ENCODE peak calls at places on chromosomes 12 and 14, in ten cellular contexts. One of them, this sample, is unnamed.

GRCh38 chr12:52735816-52736632 is 32.7 kb upstream of the KRT77 start:
- DNase-seq in MM.1S: no peak
- DNase-seq in psoas muscle: no peak
- DNase-seq in testis: no peak
- DNase-seq in fibroblast of lung: no peak
- DNase-seq in lower lobe of right lung: no peak
- DNase-seq in OCI-LY7: no peak
- DNase-seq in osteoblast: no peak
- DNase-seq in cardiac muscle cell: no peak
- DNase-seq in thoracic aorta: no peak
- DNase-seq in this sample: no peak

GRCh38 chr12:10372534-10372931 is 17.3 kb downstream of the KLRK1 start:
- DNase-seq in lower lobe of right lung: no peak
- DNase-seq in thoracic aorta: no peak
- DNase-seq in OCI-LY7: no peak
- DNase-seq in cardiac muscle cell: no peak
- DNase-seq in MM.1S: no peak
- DNase-seq in fibroblast of lung: no peak
- DNase-seq in testis: no peak
- DNase-seq in psoas muscle: no peak
- DNase-seq in osteoblast: no peak
- DNase-seq in this sample: no peak

GRCh38 chr12:52496590-52497071 is 3.6 kb upstream of the KRT6A start:
- DNase-seq in osteoblast: peak; percentile 80
- DNase-seq in MM.1S: no peak
- DNase-seq in lower lobe of right lung: no peak
- DNase-seq in cardiac muscle cell: peak; percentile 75
- DNase-seq in testis: peak; percentile 38
- DNase-seq in OCI-LY7: no peak
- DNase-seq in psoas muscle: no peak
- DNase-seq in fibroblast of lung: peak; percentile 2
- DNase-seq in thoracic aorta: no peak
- DNase-seq in this sample: no peak

GRCh38 chr14:52802597-52802996 is 11.2 kb upstream of the GNPNAT1 start:
- DNase-seq in psoas muscle: no peak
- DNase-seq in OCI-LY7: no peak
- DNase-seq in testis: no peak
- DNase-seq in thoracic aorta: no peak
- DNase-seq in osteoblast: peak; percentile 89
- DNase-seq in lower lobe of right lung: no peak
- DNase-seq in cardiac muscle cell: no peak
- DNase-seq in MM.1S: no peak
- DNase-seq in fibroblast of lung: peak; percentile 80
- DNase-seq in this sample: no peak

GRCh38 chr12:132227782-132228417 is 83.6 kb downstream of the NOC4L start:
- DNase-seq in psoas muscle: no peak
- DNase-seq in thoracic aorta: no peak
- DNase-seq in testis: no peak
- DNase-seq in OCI-LY7: no peak
- DNase-seq in MM.1S: no peak
- DNase-seq in fibroblast of lung: no peak
- DNase-seq in lower lobe of right lung: no peak
- DNase-seq in osteoblast: no peak
- DNase-seq in cardiac muscle cell: no peak
- DNase-seq in this sample: no peak

GRCh38 chr14:78007160-78007559 is 163.0 kb upstream of the NRXN3 start:
- DNase-seq in fibroblast of lung: no peak
- DNase-seq in cardiac muscle cell: peak; percentile 49
- DNase-seq in psoas muscle: no peak
- DNase-seq in OCI-LY7: no peak
- DNase-seq in testis: no peak
- DNase-seq in osteoblast: no peak
- DNase-seq in MM.1S: no peak
- DNase-seq in thoracic aorta: no peak
- DNase-seq in lower lobe of right lung: no peak
- DNase-seq in this sample: no peak

GRCh38 chr12:41213648-41214047 is 25.5 kb downstream of the PDZRN4 start:
- DNase-seq in thoracic aorta: no peak
- DNase-seq in cardiac muscle cell: no peak
- DNase-seq in OCI-LY7: no peak
- DNase-seq in testis: no peak
- DNase-seq in fibroblast of lung: no peak
- DNase-seq in lower lobe of right lung: no peak
- DNase-seq in osteoblast: no peak
- DNase-seq in psoas muscle: no peak
- DNase-seq in MM.1S: no peak
- DNase-seq in this sample: no peak

GRCh38 chr12:123743002-123743401 is 19.1 kb upstream of the DNAH10 start:
- DNase-seq in lower lobe of right lung: no peak
- DNase-seq in fibroblast of lung: no peak
- DNase-seq in testis: no peak
- DNase-seq in OCI-LY7: no peak
- DNase-seq in cardiac muscle cell: no peak
- DNase-seq in psoas muscle: peak; percentile 54
- DNase-seq in osteoblast: no peak
- DNase-seq in MM.1S: no peak
- DNase-seq in thoracic aorta: no peak
- DNase-seq in this sample: no peak

GRCh38 chr12:43766291-43766690 is 7.5 kb downstream of the IRAK4 start:
- DNase-seq in MM.1S: no peak
- DNase-seq in cardiac muscle cell: peak; percentile 23
- DNase-seq in lower lobe of right lung: no peak
- DNase-seq in thoracic aorta: no peak
- DNase-seq in testis: no peak
- DNase-seq in psoas muscle: no peak
- DNase-seq in OCI-LY7: no peak
- DNase-seq in fibroblast of lung: no peak
- DNase-seq in osteoblast: no peak
- DNase-seq in this sample: no peak

GRCh38 chr12:62658910-62659309 is 192.3 kb downstream of the MON2 start:
- DNase-seq in cardiac muscle cell: no peak
- DNase-seq in testis: no peak
- DNase-seq in osteoblast: no peak
- DNase-seq in psoas muscle: no peak
- DNase-seq in fibroblast of lung: no peak
- DNase-seq in lower lobe of right lung: no peak
- DNase-seq in OCI-LY7: no peak
- DNase-seq in MM.1S: no peak
- DNase-seq in thoracic aorta: no peak
- DNase-seq in this sample: no peak

GRCh38 chr12:62659457-62660295 is 193.1 kb downstream of the MON2 start:
- DNase-seq in osteoblast: no peak
- DNase-seq in MM.1S: no peak
- DNase-seq in OCI-LY7: no peak
- DNase-seq in psoas muscle: no peak
- DNase-seq in thoracic aorta: no peak
- DNase-seq in cardiac muscle cell: no peak
- DNase-seq in testis: no peak
- DNase-seq in lower lobe of right lung: no peak
- DNase-seq in fibroblast of lung: no peak
- DNase-seq in this sample: no peak

GRCh38 chr12:62656576-62657362 is 190.1 kb downstream of the MON2 start:
- DNase-seq in MM.1S: no peak
- DNase-seq in lower lobe of right lung: no peak
- DNase-seq in cardiac muscle cell: no peak
- DNase-seq in OCI-LY7: no peak
- DNase-seq in testis: no peak
- DNase-seq in psoas muscle: no peak
- DNase-seq in fibroblast of lung: no peak
- DNase-seq in thoracic aorta: no peak
- DNase-seq in osteoblast: no peak
- DNase-seq in this sample: no peak

GRCh38 chr12:62657363-62657632 is 190.7 kb downstream of the MON2 start:
- DNase-seq in osteoblast: no peak
- DNase-seq in lower lobe of right lung: no peak
- DNase-seq in cardiac muscle cell: no peak
- DNase-seq in thoracic aorta: no peak
- DNase-seq in psoas muscle: no peak
- DNase-seq in testis: no peak
- DNase-seq in OCI-LY7: no peak
- DNase-seq in MM.1S: no peak
- DNase-seq in fibroblast of lung: no peak
- DNase-seq in this sample: no peak

DNA sequence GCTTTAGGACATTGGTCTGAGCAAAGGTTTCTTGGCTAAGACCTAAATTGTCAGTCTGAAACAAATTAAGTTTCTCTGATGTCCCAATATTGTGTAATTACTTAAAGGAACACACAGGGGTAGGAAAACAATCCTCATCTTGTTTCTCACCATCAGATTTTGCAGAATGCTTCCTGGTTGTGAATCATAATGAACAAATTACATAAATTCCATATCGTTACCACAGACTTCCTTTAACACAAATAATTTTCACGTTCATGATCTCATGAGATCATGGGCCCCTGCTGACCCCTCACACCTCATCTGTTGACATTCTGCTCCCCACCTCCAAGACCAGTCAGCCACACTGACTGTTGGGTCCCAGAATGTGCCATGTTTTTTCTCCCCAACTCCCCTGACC is 194.1 kb downstream of the MON2 start:
- DNase-seq in cardiac muscle cell: peak; percentile 86
- DNase-seq in testis: no peak
- DNase-seq in MM.1S: no peak
- DNase-seq in lower lobe of right lung: no peak
- DNase-seq in thoracic aorta: no peak
- DNase-seq in OCI-LY7: no peak
- DNase-seq in psoas muscle: no peak
- DNase-seq in fibroblast of lung: peak; percentile 59
- DNase-seq in osteoblast: no peak
- DNase-seq in this sample: no peak
- H3K4me1 ChIP-seq in cardiac muscle cell: no peaks in the 10 kb centered on the region
- H3K4me1 ChIP-seq in testis: no peaks in the 10 kb centered on the region
- H3K4me1 ChIP-seq in MM.1S: no peaks in the 10 kb centered on the region
- H3K4me1 ChIP-seq in lower lobe of right lung: no peaks in the 10 kb centered on the region
- H3K4me1 ChIP-seq in thoracic aorta: peaks cover 9% of the 10 kb centered on the region
- H3K4me1 ChIP-seq in OCI-LY7: no peaks in the 10 kb centered on the region
- H3K4me1 ChIP-seq in psoas muscle: no peaks in the 10 kb centered on the region
- H3K4me1 ChIP-seq in fibroblast of lung: peaks cover 4% of the 10 kb centered on the region
- H3K4me1 ChIP-seq in osteoblast: peaks cover 8% of the 10 kb centered on the region
- H3K4me1 ChIP-seq in this sample: no peaks in the 10 kb centered on the region

GRCh38 chr14:70931008-70931407 is 23.7 kb downstream of the PCNX1 start:
- DNase-seq in testis: no peak
- DNase-seq in MM.1S: no peak
- DNase-seq in lower lobe of right lung: no peak
- DNase-seq in osteoblast: no peak
- DNase-seq in thoracic aorta: no peak
- DNase-seq in psoas muscle: no peak
- DNase-seq in fibroblast of lung: no peak
- DNase-seq in cardiac muscle cell: no peak
- DNase-seq in OCI-LY7: no peak
- DNase-seq in this sample: no peak
- H3K27ac ChIP-seq in testis: no peak overlapping the region
- H3K27ac ChIP-seq in MM.1S: no peak overlapping the region
- H3K27ac ChIP-seq in lower lobe of right lung: no peak overlapping the region
- H3K27ac ChIP-seq in osteoblast: no peak overlapping the region
- H3K27ac ChIP-seq in thoracic aorta: no peak overlapping the region
- H3K27ac ChIP-seq in psoas muscle: no peak overlapping the region
- H3K27ac ChIP-seq in fibroblast of lung: no peak overlapping the region
- H3K27ac ChIP-seq in cardiac muscle cell: no peak overlapping the region
- H3K27ac ChIP-seq in OCI-LY7: no peak overlapping the region
- H3K27ac ChIP-seq in this sample: no peak overlapping the region

DNA sequence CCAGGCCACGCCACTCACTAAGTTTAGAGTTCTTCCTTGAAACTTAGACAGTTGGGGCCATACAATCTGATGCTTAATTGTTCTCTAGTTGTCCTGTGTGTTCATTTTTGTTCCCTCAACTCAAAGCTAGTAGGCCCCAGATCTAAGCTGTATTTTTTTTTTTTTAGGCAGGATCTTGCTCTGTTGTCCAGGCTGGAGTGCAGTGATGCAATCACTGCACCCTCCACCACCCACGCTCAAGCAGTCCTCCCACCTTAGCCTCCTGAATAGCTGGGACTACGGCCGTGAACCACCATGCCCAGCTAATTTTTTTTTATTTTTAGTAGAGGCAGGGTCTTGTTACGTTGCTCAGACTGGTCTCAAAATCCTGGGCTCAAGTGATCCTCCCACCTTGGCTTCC is 7.5 kb downstream of the TNFRSF1A start:
- DNase-seq in lower lobe of right lung: no peak
- DNase-seq in thoracic aorta: no peak
- DNase-seq in psoas muscle: no peak
- DNase-seq in osteoblast: no peak
- DNase-seq in MM.1S: no peak
- DNase-seq in OCI-LY7: no peak
- DNase-seq in cardiac muscle cell: no peak
- DNase-seq in fibroblast of lung: no peak
- DNase-seq in testis: no peak
- DNase-seq in this sample: no peak
- H3K4me1 ChIP-seq in lower lobe of right lung: peaks cover 93% of the 10 kb centered on the region
- H3K4me1 ChIP-seq in thoracic aorta: peaks cover 84% of the 10 kb centered on the region
- H3K4me1 ChIP-seq in psoas muscle: peaks cover 55% of the 10 kb centered on the region
- H3K4me1 ChIP-seq in osteoblast: peaks cover 75% of the 10 kb centered on the region
- H3K4me1 ChIP-seq in MM.1S: peaks cover 37% of the 10 kb centered on the region
- H3K4me1 ChIP-seq in OCI-LY7: peaks cover 68% of the 10 kb centered on the region
- H3K4me1 ChIP-seq in cardiac muscle cell: peaks cover 29% of the 10 kb centered on the region
- H3K4me1 ChIP-seq in fibroblast of lung: peaks cover 49% of the 10 kb centered on the region
- H3K4me1 ChIP-seq in testis: peaks cover 55% of the 10 kb centered on the region
- H3K4me1 ChIP-seq in this sample: peaks cover 20% of the 10 kb centered on the region

DNA sequence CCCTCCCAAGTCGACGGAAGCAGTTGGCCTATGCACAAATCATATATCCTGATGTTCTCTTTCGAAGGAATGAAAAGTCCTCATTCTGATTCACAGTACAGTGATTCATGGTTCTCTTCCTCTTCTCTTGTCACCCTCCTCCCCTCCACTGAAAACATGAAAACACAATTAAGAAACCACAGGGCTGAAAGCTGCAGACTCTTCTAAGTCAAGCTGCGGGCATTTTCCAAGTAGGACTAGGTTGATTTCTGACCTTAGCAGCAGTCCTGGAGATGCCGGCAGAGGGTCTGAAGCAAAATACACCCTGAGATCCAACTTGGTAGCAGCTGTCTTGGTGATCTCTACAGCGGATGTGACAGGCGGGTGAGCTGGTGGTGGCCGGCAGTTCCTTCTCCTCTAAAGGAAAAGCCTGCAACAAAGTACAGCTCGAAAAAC is 6.2 kb downstream of the TMCC3 start:
- DNase-seq in thoracic aorta: no peak
- DNase-seq in MM.1S: no peak
- DNase-seq in osteoblast: peak; percentile 68
- DNase-seq in fibroblast of lung: peak; percentile 57
- DNase-seq in testis: no peak
- DNase-seq in OCI-LY7: peak; percentile 41
- DNase-seq in cardiac muscle cell: peak; percentile 65
- DNase-seq in lower lobe of right lung: peak; percentile 58
- DNase-seq in psoas muscle: peak; percentile 58
- DNase-seq in this sample: no peak
- H3K27ac ChIP-seq in thoracic aorta: peak overlapping the region; percentile 2
- H3K27ac ChIP-seq in MM.1S: peak overlapping the region; percentile 10
- H3K27ac ChIP-seq in osteoblast: peak overlapping the region; percentile 38
- H3K27ac ChIP-seq in fibroblast of lung: no peak overlapping the region
- H3K27ac ChIP-seq in testis: no peak overlapping the region
- H3K27ac ChIP-seq in OCI-LY7: no peak overlapping the region
- H3K27ac ChIP-seq in cardiac muscle cell: no peak overlapping the region
- H3K27ac ChIP-seq in lower lobe of right lung: peak overlapping the region; percentile 75
- H3K27ac ChIP-seq in psoas muscle: peak overlapping the region; percentile 98
- H3K27ac ChIP-seq in this sample: no peak overlapping the region

GRCh38 chr14:61659582-61659981 is 35.7 kb upstream of the HIF1A start:
- DNase-seq in lower lobe of right lung: no peak
- DNase-seq in testis: no peak
- DNase-seq in MM.1S: no peak
- DNase-seq in OCI-LY7: no peak
- DNase-seq in osteoblast: no peak
- DNase-seq in cardiac muscle cell: peak; percentile 44
- DNase-seq in thoracic aorta: no peak
- DNase-seq in fibroblast of lung: peak; percentile 66
- DNase-seq in psoas muscle: no peak
- DNase-seq in this sample: no peak
- H3K4me1 ChIP-seq in lower lobe of right lung: peaks cover 33% of the 10 kb centered on the region
- H3K4me1 ChIP-seq in testis: peaks cover 3% of the 10 kb centered on the region
- H3K4me1 ChIP-seq in MM.1S: peaks cover 15% of the 10 kb centered on the region
- H3K4me1 ChIP-seq in OCI-LY7: peaks cover 39% of the 10 kb centered on the region
- H3K4me1 ChIP-seq in osteoblast: peaks cover 33% of the 10 kb centered on the region
- H3K4me1 ChIP-seq in cardiac muscle cell: peaks cover 5% of the 10 kb centered on the region
- H3K4me1 ChIP-seq in thoracic aorta: peaks cover 28% of the 10 kb centered on the region
- H3K4me1 ChIP-seq in fibroblast of lung: peaks cover 19% of the 10 kb centered on the region
- H3K4me1 ChIP-seq in psoas muscle: no peaks in the 10 kb centered on the region
- H3K4me1 ChIP-seq in this sample: no peaks in the 10 kb centered on the region

This sample was measured in SJCRH30.